ENCODE peak calls at places on chromosomes 5 and 9, in ten cellular contexts. H is stimulated activated effector memory CD8-positive, alpha-beta T cell treated with anti-CD3 and anti-CD28 coated beads, Interleukin-12 subunit alpha, Interleukin-12 subunit beta, amount 100 ng/mL, for 72 hours; U is AG08396; Q is suprapubic skin; Y is effector CD4-positive, alpha-beta T cell; I is T-helper 22 cell; B is stimulated activated CD8-positive, alpha-beta memory T cell treated with anti-CD3 and anti-CD28 coated beads, Interleukin-4, amount 100 ng/mL, for 1 hour; X is NCI-H2029; T is stimulated activated CD4-positive, alpha-beta T cell treated with anti-CD3 and anti-CD28 coated beads, Interleukin-1b, Interleukin-23, amount 100 ng/mL, for 1 hour; R is HEK293T. D is an unnamed sample.

GRCh38 chr5:19538607-19539006 is 449.4 kb downstream of the CDH18 start:
- DNase-seq in H (no peak), U (no peak), Q (no peak), Y (no peak), I (no peak), B (no peak), X (no peak), T (no peak), R (no peak), D (no peak)

GRCh38 chr5:146461319-146461718 is 14.2 kb downstream of the TCERG1 start:
- DNase-seq in H (no peak), U (no peak), Q (no peak), Y (no peak), I (no peak), B (no peak), X (no peak), T (no peak), R (no peak), D (no peak)

GRCh38 chr5:158727108-158727507 is 372.6 kb downstream of the EBF1 start:
- DNase-seq in H (no peak), U (no peak), Q (no peak), Y (no peak), I (no peak), B (no peak), X (no peak), T (no peak), R (no peak), D (no peak)

GRCh38 chr9:6239048-6239461 is 23.4 kb downstream of the IL33 start:
- DNase-seq in H (no peak), U (no peak), Q (no peak), Y (no peak), I (no peak), B (no peak), X (no peak), T (no peak), R (no peak), D (no peak)

GRCh38 chr9:20646656-20647055 is 24.4 kb upstream of the MLLT3 start:
- DNase-seq in H (no peak), U (no peak), Q (no peak), Y (no peak), I (no peak), B (no peak), X (no peak), T (no peak), R (no peak), D (no peak)

GRCh38 chr5:100709771-100710170 is 174.6 kb downstream of the FAM174A start:
- DNase-seq in H (no peak), U (no peak), Q (no peak), Y (no peak), I (no peak), B (no peak), X (no peak), T (no peak), R (no peak), D (no peak)

GRCh38 chr9:107707915-107708441 is 218.4 kb upstream of the KLF4 start:
- DNase-seq in H (no peak), U (no peak), Q (no peak), Y (no peak), I (no peak), B (no peak), X (peak; percentile 16), T (no peak), R (no peak), D (no peak)

GRCh38 chr5:61817472-61818326 is 485.6 kb downstream of the ZSWIM6 start:
- DNase-seq in H (no peak), U (peak; percentile 38), Q (no peak), Y (no peak), I (no peak), B (no peak), X (no peak), T (no peak), R (peak; percentile 50), D (no peak)

GRCh38 chr5:2306711-2307110 is 424.0 kb upstream of the IRX4 start:
- DNase-seq in H (no peak), U (no peak), Q (no peak), Y (no peak), I (no peak), B (no peak), X (no peak), T (no peak), R (no peak), D (no peak)

GRCh38 chr9:12680757-12681156 is 12.4 kb upstream of the TYRP1 start:
- DNase-seq in H (no peak), U (no peak), Q (no peak), Y (no peak), I (no peak), B (no peak), X (no peak), T (no peak), R (no peak), D (no peak)

GRCh38 chr9:32455738-32456137 is 70.3 kb downstream of the RIGI start:
- DNase-seq in H (no peak), U (no peak), Q (no peak), Y (no peak), I (no peak), B (no peak), X (no peak), T (no peak), R (no peak), D (no peak)

GRCh38 chr9:5529683-5530221 is 19.4 kb downstream of the PDCD1LG2 start:
- DNase-seq in H (no peak), U (no peak), Q (no peak), Y (no peak), I (no peak), B (no peak), X (no peak), T (no peak), R (no peak), D (no peak)

D was measured in GOT3.